ENCODE peak calls at places on chromosomes 12 and 14, in four cellular contexts. V is tibial nerve, X is AG09309, L is NCI-H1105. C is an unnamed sample.

GRCh38 chr12:100779191-100779590 is 15.4 kb upstream of the ANO4 start:
- DNase-seq in V (no peak), X (no peak), L (no peak), C (no peak)

GRCh38 chr14:76654573-76654955 is 106.7 kb upstream of the VASH1 start:
- DNase-seq in V (no peak), X (no peak), L (no peak), C (no peak)

GRCh38 chr12:99916555-99916954 is 68.2 kb downstream of the ANKS1B start:
- DNase-seq in V (no peak), X (no peak), L (no peak), C (no peak)

GRCh38 chr12:123269980-123270379 is 1.7 kb downstream of the CDK2AP1 start:
- DNase-seq in V (no peak), X (no peak), L (no peak), C (no peak)

GRCh38 chr12:31728917-31729640 is at the start of gene AMN1:
- DNase-seq in V (peak; percentile 98), X (peak; percentile 96), L (peak; percentile 98), C (peak; percentile 99)

GRCh38 chr14:34857689-34858449 is 17.3 kb downstream of the BAZ1A start:
- DNase-seq in V (no peak), X (no peak), L (no peak), C (peak; percentile 4)

GRCh38 chr12:52691076-52691764 is 11.0 kb upstream of the KRT1 start:
- DNase-seq in V (no peak), X (no peak), L (peak; percentile 1), C (peak; percentile 66)

GRCh38 chr12:129201029-129201428 is 347.8 kb downstream of the GLT1D1 start:
- DNase-seq in V (no peak), X (no peak), L (no peak), C (no peak)

GRCh38 chr14:78327426-78328210 is 157.4 kb downstream of the NRXN3 start:
- DNase-seq in V (no peak), X (no peak), L (no peak), C (no peak)

GRCh38 chr14:96160030-96160912 is 44.4 kb upstream of the BDKRB2 start:
- DNase-seq in V (no peak), X (no peak), L (no peak), C (no peak)

GRCh38 chr12:124629799-124630198 is 62.4 kb upstream of the NCOR2 start:
- DNase-seq in V (no peak), X (no peak), L (no peak), C (no peak)

GRCh38 chr12:126067930-126068329 is 1002.7 kb downstream of the AACS start:
- DNase-seq in V (no peak), X (no peak), L (no peak), C (no peak)

GRCh38 chr14:94532462-94532861 is 23.2 kb upstream of the SERPINA12 start:
- DNase-seq in V (no peak), X (no peak), L (no peak), C (no peak)

GRCh38 chr14:105528197-105528858 is 1.9 kb downstream of the TMEM121 start:
- DNase-seq in V (peak; percentile 59), X (peak; percentile 8), L (peak; percentile 65), C (peak; percentile 73)

GRCh38 chr12:62190081-62190480 is 70.1 kb upstream of the USP15 start:
- DNase-seq in V (no peak), X (no peak), L (no peak), C (no peak)

GRCh38 chr14:50601405-50601804 is 41.5 kb downstream of the ATL1 start:
- DNase-seq in V (no peak), X (peak; percentile 21), L (no peak), C (no peak)

GRCh38 chr12:62530596-62530995 is 64.0 kb downstream of the MON2 start:
- DNase-seq in V (no peak), X (peak; percentile 10), L (no peak), C (no peak)

GRCh38 chr12:54045868-54046529 is 7.6 kb upstream of the HOXC4 start:
- DNase-seq in V (no peak), X (no peak), L (no peak), C (no peak)

GRCh38 chr14:74085828-74086227 is 1.1 kb downstream of the LIN52 start:
- DNase-seq in V (no peak), X (no peak), L (no peak), C (no peak)

GRCh38 chr12:28781671-28782652 is 367.1 kb upstream of the FAR2 start:
- DNase-seq in V (no peak), X (no peak), L (no peak), C (no peak)

GRCh38 chr12:94872671-94873367 is 130.7 kb downstream of the NDUFA12 start:
- DNase-seq in V (no peak), X (no peak), L (peak; percentile 12), C (no peak)

GRCh38 chr14:99035268-99035667 is 236.7 kb downstream of the BCL11B start:
- DNase-seq in V (peak; percentile 21), X (no peak), L (no peak), C (no peak)

GRCh38 chr12:92927055-92927435 is 2.0 kb downstream of the EEA1 start:
- DNase-seq in V (no peak), X (peak; percentile 18), L (no peak), C (no peak)

GRCh38 chr12:11906284-11906935 is 164.3 kb upstream of the BCL2L14 start:
- DNase-seq in V (no peak), X (peak; percentile 37), L (no peak), C (no peak)

GRCh38 chr12:109212460-109213115 is 96.2 kb downstream of the ACACB start:
- DNase-seq in V (no peak), X (no peak), L (no peak), C (no peak)

GRCh38 chr14:87638196-87638595 is 354.8 kb downstream of the GALC start:
- DNase-seq in V (no peak), X (no peak), L (no peak), C (no peak)

GRCh38 chr12:209851-210250 is 4.1 kb downstream of the SLC6A12 start:
- DNase-seq in V (no peak), X (no peak), L (no peak), C (no peak)

GRCh38 chr12:21527451-21528180 is 1.5 kb downstream of the SPX start:
- DNase-seq in V (no peak), X (no peak), L (peak; percentile 88), C (peak; percentile 46)

GRCh38 chr14:51652168-51653095 is 722 bp downstream of the FRMD6 start:
- DNase-seq in V (no peak), X (no peak), L (peak; percentile 79), C (peak; percentile 7)

GRCh38 chr14:94612174-94612573 is at the start of gene SERPINA3:
- DNase-seq in V (no peak), X (no peak), L (no peak), C (no peak)

GRCh38 chr12:46269429-46270241 is 792 bp upstream of the SLC38A1 start:
- DNase-seq in V (no peak), X (no peak), L (no peak), C (peak; percentile 60)

GRCh38 chr14:54597795-54598443 is 31.0 kb downstream of the SAMD4A start:
- DNase-seq in V (no peak), X (no peak), L (no peak), C (no peak)

GRCh38 chr12:49295087-49296001 is at the start of gene PRPH:
- DNase-seq in V (no peak), X (no peak), L (no peak), C (no peak)

GRCh38 chr14:64801800-64802199 is 77.9 kb downstream of the SPTB start:
- DNase-seq in V (no peak), X (no peak), L (peak; percentile 9), C (no peak)

GRCh38 chr14:65940056-65940735 is 527.7 kb downstream of the FUT8 start:
- DNase-seq in V (no peak), X (no peak), L (peak; percentile 4), C (no peak)

GRCh38 chr12:63319386-63319785 is 168.4 kb upstream of the AVPR1A start:
- DNase-seq in V (no peak), X (no peak), L (no peak), C (no peak)

GRCh38 chr12:110102255-110102654 is 21.9 kb upstream of the IFT81 start:
- DNase-seq in V (no peak), X (no peak), L (no peak), C (no peak)

GRCh38 chr14:51396222-51396815 is 156.3 kb downstream of the TMX1 start:
- DNase-seq in V (no peak), X (peak; percentile 93), L (no peak), C (no peak)